ENCODE peak calls at places on chromosomes 1 and 21, in six cellular contexts. E is endodermal cell, N is astrocyte, T is cardiac muscle cell, H is neuronal stem cell, O is tibial artery. B is an unnamed sample.

GRCh38 chr1:234845097-234845660 is 235.2 kb upstream of the IRF2BP2 start:
- DNase-seq in E (peak; percentile 3), H (no peak), T (no peak), O (no peak), N (peak; percentile 63), B (peak; percentile 11)

GRCh38 chr21:37712204-37712934 is 203.9 kb downstream of the KCNJ6 start:
- DNase-seq in H (peak; percentile 61), N (peak; percentile 37), E (peak; percentile 90), O (peak; percentile 59), T (peak; percentile 81), B (peak; percentile 79)

GRCh38 chr1:15848143-15848928 is 829 bp downstream of the SPEN start:
- DNase-seq in E (peak; percentile 74), H (no peak), O (no peak), T (peak; percentile 23), N (peak; percentile 20), B (no peak)

GRCh38 chr1:230849451-230850194 is 18.7 kb downstream of the C1orf198 start:
- DNase-seq in E (no peak), O (peak; percentile 87), N (peak; percentile 97), T (peak; percentile 96), H (no peak), B (peak; percentile 92)

GRCh38 chr1:230127105-230128054 is 60.3 kb downstream of the GALNT2 start:
- DNase-seq in T (no peak), N (no peak), O (no peak), H (no peak), E (peak; percentile 83), B (no peak)

GRCh38 chr21:31457675-31458074 is 113.6 kb upstream of the TIAM1 start:
- DNase-seq in H (no peak), E (peak; percentile 72), N (no peak), O (no peak), T (no peak), B (no peak)

GRCh38 chr1:76867342-76868130 is at the start of gene ST6GALNAC5:
- DNase-seq in E (peak; percentile 77), T (peak; percentile 48), O (no peak), N (no peak), H (peak; percentile 51), B (peak; percentile 16)

GRCh38 chr21:41112740-41113692 is 54.9 kb upstream of the BACE2 start:
- DNase-seq in H (peak; percentile 12), T (peak; percentile 97), O (peak; percentile 47), N (peak; percentile 99), E (peak; percentile 75), B (no peak)

GRCh38 chr1:183879966-183880365 is 75.0 kb downstream of the RGL1 start:
- DNase-seq in O (no peak), T (no peak), E (no peak), N (no peak), H (no peak), B (no peak)

GRCh38 chr1:202251424-202252256 is 58.0 kb downstream of the LGR6 start:
- DNase-seq in E (peak; percentile 42), O (no peak), T (no peak), N (no peak), H (no peak), B (no peak)

GRCh38 chr1:227729881-227730629 is 5.0 kb downstream of the JMJD4 start:
- DNase-seq in H (peak; percentile 31), E (peak; percentile 90), O (peak; percentile 15), N (peak; percentile 31), T (peak; percentile 69), B (peak; percentile 84)

GRCh38 chr1:177230228-177231016 is 59.7 kb downstream of the BRINP2 start:
- DNase-seq in N (no peak), O (no peak), E (no peak), T (no peak), H (no peak), B (no peak)

GRCh38 chr1:175317309-175317708 is 124.7 kb upstream of the KIAA0040 start:
- DNase-seq in E (peak; percentile 82), N (no peak), H (no peak), O (no peak), T (peak; percentile 3), B (peak; percentile 21)

GRCh38 chr21:31347435-31348032 is 3.5 kb upstream of the TIAM1 start:
- DNase-seq in E (no peak), T (peak; percentile 68), H (no peak), O (no peak), N (no peak), B (peak; percentile 84)

GRCh38 chr1:208809876-208810275 is 565.7 kb upstream of the PLXNA2 start:
- DNase-seq in E (no peak), N (peak; percentile 27), O (no peak), T (no peak), H (no peak), B (peak; percentile 21)

GRCh38 chr21:37380349-37381323 is 14.1 kb downstream of the DYRK1A start:
- DNase-seq in N (no peak), E (no peak), T (no peak), O (no peak), H (no peak), B (peak; percentile 64)

GRCh38 chr1:235021321-235021720 is 107.3 kb downstream of the TOMM20 start:
- DNase-seq in H (no peak), N (no peak), T (no peak), E (no peak), O (no peak), B (no peak)

GRCh38 chr21:25733859-25734653 is 648 bp downstream of the ATP5PF start:
- DNase-seq in E (no peak), T (peak; percentile 27), O (no peak), N (peak; percentile 36), H (no peak), B (peak; percentile 9)

GRCh38 chr21:25735221-25735894 is 586 bp downstream of the GABPA start:
- DNase-seq in H (peak; percentile 77), E (peak; percentile 95), N (peak; percentile 85), T (peak; percentile 89), O (peak; percentile 89), B (peak; percentile 77)

GRCh38 chr21:25735895-25736597 is 1.3 kb downstream of the GABPA start:
- DNase-seq in E (no peak), T (peak; percentile 42), N (peak; percentile 42), H (no peak), O (no peak), B (peak; percentile 9)

GRCh38 chr21:25734654-25735220 is at the start of the genes ATP5PF and GABPA:
- DNase-seq in O (peak; percentile 97), E (peak; percentile 98), H (peak; percentile 97), T (peak; percentile 99), N (peak; percentile 97), B (peak; percentile 98)

DNA sequence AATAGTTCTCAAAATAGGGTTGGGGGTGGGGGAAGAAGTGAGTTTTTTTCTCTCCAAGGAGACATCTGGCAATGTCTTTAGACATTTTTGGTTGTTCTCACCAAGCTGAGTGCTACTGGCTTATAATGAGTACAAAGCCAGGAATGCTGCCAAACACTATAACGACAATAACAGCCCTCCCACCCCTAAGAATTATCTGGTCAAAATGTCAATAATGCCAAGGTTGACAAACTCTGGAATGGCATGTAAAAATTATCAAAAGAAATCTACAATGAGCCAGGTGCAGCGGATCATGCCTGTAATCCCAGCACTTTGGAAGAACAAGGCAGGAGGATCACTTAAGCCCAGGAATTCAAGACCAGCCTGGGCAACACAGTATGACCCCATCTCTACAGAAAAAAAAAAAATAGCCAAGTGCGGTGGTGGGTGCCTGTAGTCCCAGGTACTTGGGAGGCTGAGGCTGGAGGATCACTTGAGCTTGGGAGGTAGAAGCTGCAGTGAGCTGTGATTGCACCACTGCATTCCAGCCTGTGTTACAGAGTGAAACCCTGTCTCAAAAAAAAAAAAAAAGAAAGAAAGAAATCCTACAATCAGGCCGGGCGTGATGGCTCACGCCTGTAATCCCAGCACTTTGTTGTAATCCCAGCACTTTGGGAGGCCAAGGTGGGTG is 2.5 kb downstream of the ATP5PF start:
- DNase-seq in O (no peak), H (no peak), T (peak; percentile 9), E (no peak), N (no peak), B (peak; percentile 7)
- H3K4me1 ChIP-seq in O (peaks cover 40% of the 10 kb centered on the region), H (peaks cover 4% of the 10 kb centered on the region), T (peaks cover 20% of the 10 kb centered on the region), E (no peaks in the 10 kb centered on the region), N (peaks cover 10% of the 10 kb centered on the region), B (peaks cover 17% of the 10 kb centered on the region)

DNA sequence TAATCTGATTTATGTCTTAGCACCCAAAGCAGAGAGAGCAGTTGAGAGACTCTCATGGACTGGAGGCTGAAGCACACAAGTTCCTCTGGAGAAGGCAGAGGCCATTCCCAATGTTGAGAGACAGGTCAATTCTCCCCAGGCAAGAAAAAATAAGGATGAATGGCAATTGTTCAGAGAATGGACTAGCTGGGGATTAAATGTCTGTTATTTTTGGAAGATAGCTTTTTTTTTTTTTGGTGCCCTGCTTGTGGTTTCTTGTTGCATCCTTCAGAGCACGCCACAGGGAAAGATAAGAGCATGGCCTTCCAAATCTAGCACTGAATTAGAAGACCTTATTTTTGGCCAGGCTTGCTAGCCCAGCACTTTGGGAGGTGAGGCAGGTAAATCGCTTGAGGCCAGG is 65.6 kb upstream of the ERRFI1 start:
- DNase-seq in O (no peak), T (peak; percentile 39), E (no peak), N (peak; percentile 56), H (no peak), B (no peak)
- H3K4me1 ChIP-seq in O (peaks cover 48% of the 10 kb centered on the region), T (no peaks in the 10 kb centered on the region), E (no peaks in the 10 kb centered on the region), N (peaks cover 57% of the 10 kb centered on the region), H (no peaks in the 10 kb centered on the region), B (peaks cover 67% of the 10 kb centered on the region)

GRCh38 chr1:26993237-26994019 is at the start of gene TRNP1:
- DNase-seq in T (peak; percentile 82), O (peak; percentile 58), E (peak; percentile 97), N (peak; percentile 45), H (peak; percentile 72), B (peak; percentile 89)

GRCh38 chr1:26994020-26994745 is 691 bp downstream of the TRNP1 start:
- DNase-seq in O (no peak), N (no peak), T (no peak), E (peak; percentile 67), H (no peak), B (no peak)

GRCh38 chr1:26996665-26997064 is 3.2 kb downstream of the TRNP1 start:
- DNase-seq in H (no peak), O (no peak), E (no peak), N (no peak), T (no peak), B (no peak)

GRCh38 chr1:26996024-26996423 is 2.5 kb downstream of the TRNP1 start:
- DNase-seq in H (no peak), O (no peak), N (no peak), E (peak; percentile 53), T (peak; percentile 40), B (peak; percentile 71)

DNA sequence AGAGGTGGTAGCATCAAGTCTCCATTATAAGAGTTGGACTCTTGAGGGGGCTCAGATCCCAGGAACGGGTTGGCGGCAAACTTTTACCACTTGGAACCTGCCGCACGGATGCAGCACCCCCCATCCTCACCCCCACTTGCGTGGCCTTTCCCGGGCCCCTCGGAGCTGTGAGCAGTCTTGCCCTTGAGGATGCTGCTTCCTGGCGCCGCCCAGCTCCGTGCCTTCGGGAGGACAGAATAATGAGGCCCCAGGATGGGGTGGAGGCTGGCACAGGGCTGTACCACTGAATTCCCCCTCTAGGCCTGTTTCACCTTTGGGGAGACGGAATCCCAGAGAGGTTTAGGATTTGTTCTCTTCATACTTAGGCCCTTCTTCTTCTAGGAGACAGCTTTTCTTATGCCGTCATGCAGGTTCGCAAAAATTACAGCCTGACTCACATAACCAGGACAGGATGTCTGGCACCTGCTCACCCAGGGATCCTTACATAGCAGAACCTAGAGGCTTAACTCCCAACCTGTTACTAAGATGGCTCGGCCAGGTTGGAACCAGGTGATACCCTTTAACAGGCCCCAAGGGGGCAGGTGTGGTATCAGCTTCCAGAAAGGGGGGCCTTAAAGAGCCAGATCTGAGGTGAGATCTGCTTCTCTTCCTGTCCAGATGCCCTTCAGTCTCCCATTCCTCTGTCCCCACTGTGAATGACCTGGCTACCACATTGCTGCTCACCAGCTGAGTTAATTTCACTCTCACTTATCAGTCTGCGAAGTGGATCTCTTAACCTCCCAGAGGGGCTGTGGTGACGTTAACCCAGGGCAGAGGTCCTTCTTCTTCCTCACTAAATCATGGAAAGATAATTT is 1.5 kb downstream of the TRNP1 start:
- DNase-seq in O (no peak), H (no peak), N (no peak), E (peak; percentile 75), T (no peak), B (peak; percentile 56)
- H3K4me1 ChIP-seq in O (peaks cover 66% of the 10 kb centered on the region), H (peaks cover 37% of the 10 kb centered on the region), N (peaks cover 58% of the 10 kb centered on the region), E (peaks cover 18% of the 10 kb centered on the region), T (peaks cover 22% of the 10 kb centered on the region), B (peaks cover 71% of the 10 kb centered on the region)

GRCh38 chr1:180887841-180888240 is 24.9 kb upstream of the KIAA1614 start:
- DNase-seq in H (no peak), T (no peak), E (no peak), O (no peak), N (no peak), B (no peak)
- H3K4me1 ChIP-seq in H (no peaks in the 10 kb centered on the region), T (no peaks in the 10 kb centered on the region), E (peaks cover 5% of the 10 kb centered on the region), O (no peaks in the 10 kb centered on the region), N (no peaks in the 10 kb centered on the region), B (no peaks in the 10 kb centered on the region)